ENCODE peak calls at places on chromosomes 7 and 10, in four cellular contexts. One of them, this sample, is unnamed.

GRCh38 chr10:31011660-31012022 is 20.0 kb downstream of the ZNF438 start:
- DNase-seq in H7: no peak
- DNase-seq in AG04450: no peak
- DNase-seq in HT1080: no peak
- DNase-seq in this sample: no peak

GRCh38 chr7:33798671-33799325 is 106.5 kb upstream of the BMPER start:
- DNase-seq in H7: no peak
- DNase-seq in AG04450: no peak
- DNase-seq in HT1080: no peak
- DNase-seq in this sample: peak; percentile 97

GRCh38 chr10:132030898-132031463 is 34.8 kb upstream of the JAKMIP3 start:
- DNase-seq in H7: no peak
- DNase-seq in AG04450: no peak
- DNase-seq in HT1080: no peak
- DNase-seq in this sample: peak; percentile 59

GRCh38 chr7:138842111-138842510 is 44.1 kb upstream of the ATP6V0A4 start:
- DNase-seq in H7: peak; percentile 59
- DNase-seq in AG04450: peak; percentile 16
- DNase-seq in HT1080: peak; percentile 61
- DNase-seq in this sample: peak; percentile 30

GRCh38 chr10:50619171-50619570 is 4.6 kb downstream of the SGMS1 start:
- DNase-seq in H7: peak; percentile 41
- DNase-seq in AG04450: no peak
- DNase-seq in HT1080: no peak
- DNase-seq in this sample: no peak

GRCh38 chr7:157541295-157541608 is 204.4 kb downstream of the DNAJB6 start:
- DNase-seq in H7: peak; percentile 40
- DNase-seq in AG04450: no peak
- DNase-seq in HT1080: no peak
- DNase-seq in this sample: no peak

GRCh38 chr7:129438839-129439640 is 4.8 kb downstream of the STRIP2 start:
- DNase-seq in H7: no peak
- DNase-seq in AG04450: no peak
- DNase-seq in HT1080: peak; percentile 94
- DNase-seq in this sample: peak; percentile 98

GRCh38 chr7:138500892-138501291 is 40.8 kb downstream of the TRIM24 start:
- DNase-seq in H7: no peak
- DNase-seq in AG04450: no peak
- DNase-seq in HT1080: no peak
- DNase-seq in this sample: peak; percentile 21

GRCh38 chr7:35253680-35254495 is at the start of gene TBX20:
- DNase-seq in H7: peak; percentile 91
- DNase-seq in AG04450: no peak
- DNase-seq in HT1080: no peak
- DNase-seq in this sample: peak; percentile 9

GRCh38 chr10:71429929-71430328 is 33.2 kb downstream of the CDH23 start:
- DNase-seq in H7: peak; percentile 84
- DNase-seq in AG04450: no peak
- DNase-seq in HT1080: no peak
- DNase-seq in this sample: no peak

GRCh38 chr10:118916777-118917176 is 112.7 kb upstream of the NANOS1 start:
- DNase-seq in H7: no peak
- DNase-seq in AG04450: no peak
- DNase-seq in HT1080: no peak
- DNase-seq in this sample: no peak

GRCh38 chr7:47344171-47344955 is 237.5 kb downstream of the TNS3 start:
- DNase-seq in H7: no peak
- DNase-seq in AG04450: no peak
- DNase-seq in HT1080: no peak
- DNase-seq in this sample: no peak

GRCh38 chr10:70201105-70201504 is 30.8 kb upstream of the SAR1A start:
- DNase-seq in H7: no peak
- DNase-seq in AG04450: no peak
- DNase-seq in HT1080: no peak
- DNase-seq in this sample: no peak

GRCh38 chr10:50866317-50866716 is 19.1 kb downstream of the A1CF start:
- DNase-seq in H7: no peak
- DNase-seq in AG04450: no peak
- DNase-seq in HT1080: no peak
- DNase-seq in this sample: no peak

GRCh38 chr10:130805635-130806030 is 505.9 kb downstream of the TCERG1L start:
- DNase-seq in H7: peak; percentile 6
- DNase-seq in AG04450: no peak
- DNase-seq in HT1080: no peak
- DNase-seq in this sample: no peak

GRCh38 chr7:47730135-47730534 is 148.2 kb upstream of the TNS3 start:
- DNase-seq in H7: no peak
- DNase-seq in AG04450: no peak
- DNase-seq in HT1080: peak; percentile 15
- DNase-seq in this sample: no peak

GRCh38 chr10:132540456-132540855 is 2.9 kb downstream of the INPP5A start:
- DNase-seq in H7: peak; percentile 61
- DNase-seq in AG04450: no peak
- DNase-seq in HT1080: no peak
- DNase-seq in this sample: peak; percentile 22

GRCh38 chr10:25820496-25821415 is 113.3 kb upstream of the MYO3A start:
- DNase-seq in H7: no peak
- DNase-seq in AG04450: no peak
- DNase-seq in HT1080: no peak
- DNase-seq in this sample: no peak

GRCh38 chr10:7293378-7293920 is 117.4 kb downstream of the SFMBT2 start:
- DNase-seq in H7: no peak
- DNase-seq in AG04450: no peak
- DNase-seq in HT1080: no peak
- DNase-seq in this sample: no peak

GRCh38 chr7:22596763-22597434 is 96.9 kb upstream of the STEAP1B start:
- DNase-seq in H7: no peak
- DNase-seq in AG04450: no peak
- DNase-seq in HT1080: no peak
- DNase-seq in this sample: no peak

GRCh38 chr10:3398825-3399646 is 226.5 kb upstream of the PITRM1 start:
- DNase-seq in H7: no peak
- DNase-seq in AG04450: no peak
- DNase-seq in HT1080: no peak
- DNase-seq in this sample: no peak

GRCh38 chr10:17503795-17504194 is 49.4 kb upstream of the ST8SIA6 start:
- DNase-seq in H7: no peak
- DNase-seq in AG04450: no peak
- DNase-seq in HT1080: no peak
- DNase-seq in this sample: no peak

GRCh38 chr7:128459394-128459878 is 3.8 kb downstream of the HILPDA start:
- DNase-seq in H7: peak; percentile 83
- DNase-seq in AG04450: no peak
- DNase-seq in HT1080: peak; percentile 58
- DNase-seq in this sample: peak; percentile 68

GRCh38 chr10:74651565-74651964 is 174.8 kb upstream of the KAT6B start:
- DNase-seq in H7: no peak
- DNase-seq in AG04450: no peak
- DNase-seq in HT1080: no peak
- DNase-seq in this sample: peak; percentile 15

GRCh38 chr7:27277628-27278027 is 35.0 kb downstream of the EVX1 start:
- DNase-seq in H7: no peak
- DNase-seq in AG04450: no peak
- DNase-seq in HT1080: peak; percentile 79
- DNase-seq in this sample: peak; percentile 82

GRCh38 chr7:1853619-1854520 is 183.8 kb downstream of the ELFN1 start:
- DNase-seq in H7: no peak
- DNase-seq in AG04450: no peak
- DNase-seq in HT1080: no peak
- DNase-seq in this sample: no peak

GRCh38 chr10:73054286-73054685 is 42.4 kb downstream of the P4HA1 start:
- DNase-seq in H7: no peak
- DNase-seq in AG04450: no peak
- DNase-seq in HT1080: no peak
- DNase-seq in this sample: no peak

GRCh38 chr7:46411236-46411635 is 490.2 kb upstream of the IGFBP3 start:
- DNase-seq in H7: no peak
- DNase-seq in AG04450: no peak
- DNase-seq in HT1080: no peak
- DNase-seq in this sample: no peak

GRCh38 chr7:88337556-88337955 is 30.9 kb upstream of the STEAP4 start:
- DNase-seq in H7: no peak
- DNase-seq in AG04450: no peak
- DNase-seq in HT1080: peak; percentile 84
- DNase-seq in this sample: peak; percentile 85

GRCh38 chr10:108545921-108546320 is 1377.4 kb downstream of the XPNPEP1 start:
- DNase-seq in H7: no peak
- DNase-seq in AG04450: no peak
- DNase-seq in HT1080: no peak
- DNase-seq in this sample: no peak

GRCh38 chr10:112307631-112308502 is 24.7 kb downstream of the TECTB start:
- DNase-seq in H7: peak; percentile 80
- DNase-seq in AG04450: peak; percentile 10
- DNase-seq in HT1080: peak; percentile 53
- DNase-seq in this sample: peak; percentile 48

GRCh38 chr10:101467286-101467770 is 113.4 kb downstream of the BTRC start:
- DNase-seq in H7: peak; percentile 28
- DNase-seq in AG04450: peak; percentile 34
- DNase-seq in HT1080: peak; percentile 69
- DNase-seq in this sample: peak; percentile 95

GRCh38 chr10:92208736-92209135 is 82.1 kb downstream of the CPEB3 start:
- DNase-seq in H7: no peak
- DNase-seq in AG04450: no peak
- DNase-seq in HT1080: peak; percentile 52
- DNase-seq in this sample: peak; percentile 54

GRCh38 chr7:51847461-51848134 is 531.0 kb upstream of the COBL start:
- DNase-seq in H7: peak; percentile 44
- DNase-seq in AG04450: no peak
- DNase-seq in HT1080: no peak
- DNase-seq in this sample: no peak

GRCh38 chr10:89458289-89458688 is 43.9 kb downstream of the IFIT5 start:
- DNase-seq in H7: no peak
- DNase-seq in AG04450: no peak
- DNase-seq in HT1080: peak; percentile 82
- DNase-seq in this sample: peak; percentile 65

GRCh38 chr7:84701524-84702306 is 485.1 kb downstream of the SEMA3D start:
- DNase-seq in H7: no peak
- DNase-seq in AG04450: peak; percentile 46
- DNase-seq in HT1080: peak; percentile 81
- DNase-seq in this sample: peak; percentile 86

GRCh38 chr7:80288175-80289122 is 153.8 kb downstream of the GNAI1 start:
- DNase-seq in H7: no peak
- DNase-seq in AG04450: no peak
- DNase-seq in HT1080: peak; percentile 98
- DNase-seq in this sample: no peak

GRCh38 chr7:2601907-2602735 is 29.7 kb upstream of the TTYH3 start:
- DNase-seq in H7: peak; percentile 51
- DNase-seq in AG04450: no peak
- DNase-seq in HT1080: no peak
- DNase-seq in this sample: peak; percentile 17

GRCh38 chr7:132683967-132684690 is 107.9 kb upstream of the PLXNA4 start:
- DNase-seq in H7: no peak
- DNase-seq in AG04450: no peak
- DNase-seq in HT1080: no peak
- DNase-seq in this sample: no peak

This sample was measured in bronchial epithelial cell.